ENCODE peak calls at places on chromosome 2, in ten cellular contexts. X is GM23248; D is activated effector memory CD4-positive, alpha-beta T cell treated with anti-CD3 and anti-CD28 coated beads, Interleukin-2, amount 50 U/mL, for 16 hours; N is sigmoid colon; C is NCI-H1436; P is NCI-H69; S is Right ventricle myocardium superior; T is HCT116; M is ureter; F is neural crest cell. O is an unnamed sample.

GRCh38 chr2:105412584-105412983 is 13.7 kb upstream of the FHL2 start:
- DNase-seq in X (no peak), D (no peak), C (no peak), N (no peak), P (no peak), T (no peak), M (no peak), S (peak; percentile 55), F (no peak), O (no peak)

GRCh38 chr2:232846055-232846454 is 24.0 kb upstream of the SNORC start:
- DNase-seq in N (no peak), D (no peak), X (no peak), C (no peak), T (no peak), M (no peak), P (no peak), S (no peak), F (no peak), O (no peak)

GRCh38 chr2:235534608-235535422 is 41.0 kb downstream of the AGAP1 start:
- DNase-seq in S (no peak), M (no peak), C (no peak), T (no peak), P (peak; percentile 41), X (no peak), F (no peak), D (peak; percentile 53), N (no peak), O (no peak)

GRCh38 chr2:230400041-230400440 is 16.0 kb upstream of the SP100 start:
- DNase-seq in C (no peak), X (no peak), F (no peak), D (no peak), P (no peak), T (no peak), M (no peak), N (no peak), S (no peak), O (no peak)

GRCh38 chr2:189553689-189554088 is 26.9 kb downstream of the SLC40A1 start:
- DNase-seq in S (no peak), C (no peak), X (no peak), N (no peak), F (no peak), M (no peak), D (no peak), P (no peak), T (no peak), O (no peak)

GRCh38 chr2:238908960-238909951 is 61.4 kb downstream of the TWIST2 start:
- DNase-seq in N (peak; percentile 73), F (peak; percentile 20), P (no peak), M (peak; percentile 43), X (peak; percentile 78), T (no peak), C (no peak), S (peak; percentile 81), D (peak; percentile 58), O (no peak)

GRCh38 chr2:134011936-134012586 is 241.8 kb upstream of the MGAT5 start:
- DNase-seq in N (no peak), S (no peak), T (no peak), P (no peak), X (no peak), M (no peak), D (no peak), C (no peak), F (no peak), O (no peak)

GRCh38 chr2:205657579-205657978 is 24.7 kb upstream of the NRP2 start:
- DNase-seq in M (no peak), D (no peak), C (no peak), X (peak; percentile 89), F (no peak), P (no peak), N (peak; percentile 81), S (no peak), T (no peak), O (no peak)

GRCh38 chr2:3805120-3805519 is 101.7 kb downstream of the DCDC2C start:
- DNase-seq in T (peak; percentile 23), P (no peak), N (no peak), F (peak; percentile 49), C (no peak), M (no peak), D (no peak), S (no peak), X (peak; percentile 14), O (peak; percentile 51)

GRCh38 chr2:100124746-100125145 is 17.6 kb downstream of the AFF3 start:
- DNase-seq in C (no peak), M (no peak), T (no peak), S (no peak), X (peak; percentile 8), P (no peak), D (no peak), N (no peak), F (no peak), O (no peak)

GRCh38 chr2:181810823-181811695 is 80.5 kb upstream of the ITPRID2 start:
- DNase-seq in F (no peak), P (peak; percentile 86), N (no peak), C (peak; percentile 49), M (no peak), S (no peak), D (no peak), T (peak; percentile 98), X (peak; percentile 84), O (peak; percentile 93)

GRCh38 chr2:239289545-239289944 is 111.3 kb downstream of the HDAC4 start:
- DNase-seq in M (no peak), F (no peak), X (no peak), D (no peak), N (peak; percentile 61), P (no peak), S (no peak), T (no peak), C (no peak), O (no peak)

GRCh38 chr2:16243411-16243996 is 303.2 kb downstream of the MYCN start:
- DNase-seq in X (no peak), T (no peak), P (no peak), D (no peak), S (no peak), F (no peak), M (no peak), N (no peak), C (no peak), O (no peak)

GRCh38 chr2:40304340-40304739 is 147.6 kb downstream of the SLC8A1 start:
- DNase-seq in N (no peak), T (no peak), P (no peak), C (no peak), M (no peak), F (no peak), S (no peak), X (peak; percentile 49), D (no peak), O (no peak)

O was measured in Daoy.